ENCODE peak calls at places on chromosomes 4 and X, in eight cellular contexts. N is heart left ventricle, Y is endodermal cell, L is cardiac muscle cell, B is gastrocnemius medialis, T is thoracic aorta, X is lower lobe of right lung, G is suprapubic skin. R is an unnamed sample.

GRCh38 chr4:77052352-77052751 is 23.4 kb downstream of the CCNI start:
- DNase-seq in G (no peak), B (no peak), L (peak), Y (peak), N (peak), X (no peak), T (no peak), R (peak)

GRCh38 chr4:17027495-17027894 is 129.1 kb upstream of the LDB2 start:
- DNase-seq in T (no peak), N (no peak), X (no peak), G (no peak), L (peak), B (no peak), Y (no peak), R (peak)

GRCh38 chr4:535181-535923 is 36.3 kb downstream of the PIGG start:
- DNase-seq in T (no peak), X (peak), G (no peak), N (no peak), L (no peak), Y (no peak), B (no peak), R (no peak)

GRCh38 chr4:62490635-62491034 is 1290.5 kb downstream of the ADGRL3 start:
- DNase-seq in Y (no peak), N (no peak), X (no peak), T (no peak), G (no peak), L (no peak), B (no peak), R (no peak)

GRCh38 chrX:20046270-20046669 is 55.4 kb upstream of the BCLAF3 start:
- DNase-seq in Y (no peak), T (no peak), X (no peak), N (no peak), L (no peak), B (no peak), G (no peak), R (no peak)

GRCh38 chrX:154714925-154715324 is 36.0 kb downstream of the GAB3 start:
- DNase-seq in L (peak), Y (peak), N (no peak), B (no peak), X (no peak), G (no peak), T (no peak), R (peak)

GRCh38 chr4:158814207-158814606 is 45.4 kb downstream of the FNIP2 start:
- DNase-seq in L (no peak), T (no peak), X (no peak), N (no peak), G (no peak), B (no peak), Y (no peak), R (no peak)

GRCh38 chrX:55919367-55920221 is 202.0 kb downstream of the RRAGB start:
- DNase-seq in Y (peak), B (no peak), L (no peak), T (no peak), N (no peak), X (no peak), G (no peak), R (no peak)

GRCh38 chrX:16725067-16725466 is 5.7 kb downstream of the SYAP1 start:
- DNase-seq in T (no peak), G (no peak), B (no peak), Y (no peak), N (no peak), L (no peak), X (no peak), R (no peak)

GRCh38 chr4:184273166-184274147 is 55.8 kb upstream of the ENPP6 start:
- DNase-seq in B (no peak), Y (peak), T (no peak), N (no peak), G (no peak), X (no peak), L (no peak), R (no peak)

GRCh38 chr4:139633661-139634060 is 32.0 kb upstream of the MGST2 start:
- DNase-seq in B (no peak), N (peak), L (peak), T (no peak), Y (peak), G (no peak), X (no peak), R (peak)

GRCh38 chr4:143616771-143617170 is 83.7 kb downstream of the FREM3 start:
- DNase-seq in B (no peak), L (peak), Y (no peak), X (no peak), N (no peak), T (no peak), G (no peak), R (peak)

GRCh38 chrX:152632445-152633097 is 5.1 kb upstream of the GABRQ start:
- DNase-seq in N (peak), Y (peak), T (no peak), L (peak), B (no peak), X (no peak), G (no peak), R (peak)

GRCh38 chrX:65751511-65751910 is 84.1 kb downstream of the MSN start:
- DNase-seq in N (no peak), X (no peak), B (no peak), G (no peak), L (no peak), Y (no peak), T (no peak), R (no peak)

GRCh38 chr4:8647094-8647570 is 54.6 kb downstream of the CPZ start:
- DNase-seq in B (no peak), L (no peak), T (no peak), N (no peak), X (no peak), Y (no peak), G (peak), R (no peak)

GRCh38 chr4:7815981-7816380 is 123.7 kb downstream of the AFAP1 start:
- DNase-seq in N (no peak), X (no peak), B (no peak), L (no peak), T (no peak), G (no peak), Y (no peak), R (no peak)

GRCh38 chr4:172220679-172221078 is 407.5 kb downstream of the GALNTL6 start:
- DNase-seq in N (no peak), B (no peak), L (no peak), T (no peak), G (no peak), Y (no peak), X (no peak), R (no peak)

GRCh38 chr4:4228356-4228668 is 1.6 kb upstream of the OTOP1 start:
- DNase-seq in X (no peak), N (no peak), Y (no peak), T (no peak), G (no peak), L (no peak), B (no peak), R (no peak)

GRCh38 chr4:40628888-40629287 is 776 bp downstream of the RBM47 start:
- DNase-seq in B (no peak), T (no peak), L (no peak), N (no peak), Y (no peak), G (no peak), X (no peak), R (no peak)

GRCh38 chr4:170202721-170203120 is 113.0 kb upstream of the AADAT start:
- DNase-seq in B (no peak), L (no peak), N (no peak), Y (no peak), T (no peak), G (no peak), X (no peak), R (no peak)
- H3K4me3 ChIP-seq in B (no peak), L (no peak), N (no peak), Y (peak), T (no peak), G (no peak), X (no peak), R (no peak)

DNA sequence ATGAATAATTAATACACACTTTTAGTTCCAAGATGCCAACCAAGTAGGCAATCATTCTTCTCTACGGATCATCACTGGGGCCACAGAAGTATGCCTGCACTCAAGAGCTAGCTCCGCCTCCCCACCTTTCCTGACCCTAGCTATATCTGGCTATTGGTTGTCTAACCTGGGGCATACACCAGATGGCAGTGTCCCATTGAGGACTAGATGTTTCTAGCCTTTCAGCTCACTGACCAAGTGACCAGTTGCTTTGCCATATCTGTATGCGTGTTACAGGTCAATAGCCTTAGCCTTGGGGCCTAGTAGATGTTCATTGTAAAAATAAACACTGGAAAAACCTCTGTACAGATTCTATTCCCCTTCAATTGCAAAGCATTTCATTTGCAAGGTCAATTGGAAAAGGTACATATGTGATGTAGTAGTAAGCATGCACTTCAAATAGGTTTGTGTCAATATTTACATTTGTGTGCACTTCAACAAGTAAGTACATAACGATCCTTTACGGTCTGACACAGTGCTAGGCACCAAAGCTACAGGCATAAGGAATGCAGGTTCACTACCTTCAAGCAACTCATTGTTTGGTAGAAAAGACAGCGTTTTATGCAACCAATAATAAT is 521.7 kb downstream of the PPARGC1A start:
- DNase-seq in T (no peak), L (peak), B (peak), Y (peak), N (peak), X (no peak), G (no peak), R (no peak)
- TF ChIP-seq CTCF in T (no peak), L (peak), B (peak), Y (peak), N (peak), X (peak), G (no peak), R (peak)

GRCh38 chrX:67543818-67544217 is at the start of gene AR:
- DNase-seq in B (peak), L (peak), G (peak), X (peak), T (no peak), Y (peak), N (peak), R (peak)

GRCh38 chrX:67546496-67547423 is 2.9 kb downstream of the AR start:
- DNase-seq in N (peak), Y (peak), T (no peak), B (no peak), G (no peak), X (no peak), L (no peak), R (no peak)

GRCh38 chrX:67545772-67546495 is 2.1 kb downstream of the AR start:
- DNase-seq in L (no peak), T (no peak), B (no peak), N (peak), Y (peak), G (peak), X (peak), R (no peak)

GRCh38 chrX:67544871-67545771 is 1.3 kb downstream of the AR start:
- DNase-seq in B (peak), N (peak), G (peak), T (no peak), L (peak), Y (peak), X (peak), R (peak)

DNA sequence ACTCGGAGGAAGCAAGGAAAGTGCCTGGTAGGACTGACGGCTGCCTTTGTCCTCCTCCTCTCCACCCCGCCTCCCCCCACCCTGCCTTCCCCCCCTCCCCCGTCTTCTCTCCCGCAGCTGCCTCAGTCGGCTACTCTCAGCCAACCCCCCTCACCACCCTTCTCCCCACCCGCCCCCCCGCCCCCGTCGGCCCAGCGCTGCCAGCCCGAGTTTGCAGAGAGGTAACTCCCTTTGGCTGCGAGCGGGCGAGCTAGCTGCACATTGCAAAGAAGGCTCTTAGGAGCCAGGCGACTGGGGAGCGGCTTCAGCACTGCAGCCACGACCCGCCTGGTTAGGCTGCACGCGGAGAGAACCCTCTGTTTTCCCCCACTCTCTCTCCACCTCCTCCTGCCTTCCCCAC is 460 bp downstream of the AR start:
- DNase-seq in T (no peak), Y (no peak), B (peak), N (peak), L (no peak), G (no peak), X (peak), R (no peak)
- H3K27ac ChIP-seq in T (no peak), Y (peak), B (peak), N (no peak), L (no peak), G (peak), X (no peak), R (no peak)

DNA sequence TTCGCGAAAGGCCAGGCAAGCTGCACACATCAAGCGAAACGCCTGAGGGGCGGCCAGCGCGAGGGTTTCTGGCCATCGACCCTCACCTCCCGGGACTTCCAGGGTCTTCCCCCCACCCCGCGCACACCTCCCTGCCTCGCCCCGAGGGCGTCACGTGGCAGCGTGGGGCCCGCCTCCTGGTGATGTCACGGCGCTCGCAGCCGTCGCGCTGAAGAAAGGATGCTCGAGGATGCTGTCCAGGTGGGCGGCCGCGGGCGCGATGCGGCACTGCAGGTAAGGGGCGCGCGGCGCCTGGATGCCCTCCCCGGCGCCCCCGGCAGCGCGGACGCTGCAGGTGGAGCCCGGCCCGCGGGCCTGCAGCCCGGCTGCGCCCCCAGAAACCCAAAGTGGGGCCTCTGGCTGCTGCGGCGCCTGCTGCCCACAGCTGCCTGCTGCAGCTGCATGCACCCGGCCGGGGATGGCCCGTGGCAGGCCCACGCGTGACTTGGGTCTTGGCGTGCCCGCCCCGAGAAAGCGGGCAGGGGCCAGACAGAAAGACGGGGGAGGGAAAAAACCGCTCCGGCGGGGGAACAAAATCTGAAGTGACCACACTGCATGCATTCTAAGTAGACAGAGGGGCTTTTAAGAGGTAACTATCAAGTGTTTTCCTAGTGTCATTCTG is 1.6 kb downstream of the CLCN4 start:
- DNase-seq in X (no peak), N (no peak), T (no peak), Y (peak), B (no peak), G (no peak), L (no peak), R (no peak)
- H3K4me3 ChIP-seq in X (peak), N (no peak), T (peak), Y (peak), B (peak), G (peak), L (peak), R (peak)

DNA sequence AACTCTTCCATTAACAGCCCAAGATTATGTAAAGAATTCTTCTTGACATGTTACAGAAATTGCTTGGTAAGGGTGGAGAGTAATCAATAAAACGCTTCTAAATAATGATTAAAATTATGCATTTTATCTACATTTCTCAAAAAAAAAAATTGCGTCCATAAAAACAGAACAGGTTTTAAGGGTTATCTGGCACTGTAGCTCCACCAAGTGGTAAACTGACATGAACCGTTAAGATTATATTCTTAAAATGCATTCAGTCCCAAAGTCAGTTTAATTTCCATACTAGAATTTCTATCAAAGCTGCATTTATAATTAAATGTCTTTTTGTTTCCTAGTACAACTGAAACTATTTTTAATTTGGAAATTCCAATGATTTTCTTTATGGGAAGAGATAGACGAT is 214.0 kb upstream of the UGT8 start:
- DNase-seq in G (no peak), B (no peak), N (no peak), X (no peak), L (peak), T (no peak), Y (no peak), R (peak)
- TF ChIP-seq CTCF in G (no peak), B (no peak), N (peak), X (peak), L (peak), T (peak), Y (peak), R (peak)

GRCh38 chrX:53227224-53227765 is 2.3 kb upstream of the KDM5C start:
- DNase-seq in Y (no peak), G (no peak), T (no peak), X (no peak), L (no peak), N (no peak), B (no peak), R (no peak)

GRCh38 chrX:53224860-53225797 is at the start of gene KDM5C:
- DNase-seq in G (peak), L (peak), X (peak), N (peak), T (peak), B (peak), Y (peak), R (peak)

GRCh38 chrX:53223955-53224859 is 800 bp downstream of the KDM5C start:
- DNase-seq in L (peak), T (no peak), N (no peak), Y (no peak), X (no peak), G (no peak), B (no peak), R (peak)

DNA sequence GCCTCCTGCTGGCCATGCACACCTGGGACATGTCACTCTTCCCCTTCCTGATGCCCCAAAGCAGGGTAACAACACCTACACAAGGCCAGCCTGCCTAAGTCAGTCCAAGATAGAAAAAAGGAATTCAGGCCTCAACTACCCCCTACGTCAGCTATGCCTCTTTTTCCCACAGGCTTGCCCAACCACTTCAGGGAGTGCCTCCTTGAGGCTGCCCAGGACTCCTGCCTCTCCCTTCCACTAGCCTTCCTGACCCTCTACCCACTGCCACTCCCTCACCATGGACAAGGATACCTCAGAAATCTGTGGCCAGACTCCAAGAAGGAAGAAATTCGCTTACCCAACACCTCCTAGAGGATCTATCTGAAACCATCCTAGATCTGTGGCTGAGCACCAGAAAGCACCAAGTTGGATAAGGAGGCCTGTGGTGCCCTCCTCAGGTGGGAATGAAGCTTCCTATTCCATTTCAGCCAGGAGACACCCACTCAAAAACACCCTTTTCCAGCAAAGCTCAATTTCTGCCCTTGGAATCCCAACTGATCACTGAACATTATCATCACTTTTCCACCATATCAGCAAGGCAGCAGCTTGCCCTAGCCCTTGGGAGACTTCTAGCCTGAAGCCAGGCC is 1.8 kb downstream of the KDM5C start:
- DNase-seq in L (peak), T (no peak), X (no peak), G (no peak), Y (peak), N (no peak), B (peak), R (no peak)
- H3K27ac ChIP-seq in L (no peak), T (no peak), X (no peak), G (no peak), Y (no peak), N (no peak), B (peak), R (no peak)

GRCh38 chr4:154781126-154781982 is at the start of gene RBM46:
- DNase-seq in X (no peak), T (no peak), Y (peak), G (no peak), B (no peak), L (peak), N (no peak), R (no peak)
- H3K4me3 ChIP-seq in X (no peak), T (no peak), Y (no peak), G (no peak), B (no peak), L (no peak), N (no peak), R (no peak)

GRCh38 chr4:99202536-99202935 is 16.5 kb downstream of the ADH6 start:
- DNase-seq in N (peak), Y (no peak), B (peak), G (no peak), X (no peak), T (no peak), L (peak), R (peak)

GRCh38 chr4:99200148-99200547 is 18.9 kb downstream of the ADH6 start:
- DNase-seq in B (no peak), T (no peak), X (no peak), N (no peak), G (no peak), Y (no peak), L (no peak), R (no peak)

GRCh38 chr4:99202094-99202493 is 17.0 kb downstream of the ADH6 start:
- DNase-seq in Y (no peak), L (no peak), T (no peak), G (no peak), N (no peak), X (no peak), B (no peak), R (no peak)

GRCh38 chr4:99205104-99205979 is 13.7 kb downstream of the ADH6 start:
- DNase-seq in N (peak), X (no peak), T (no peak), L (peak), G (no peak), B (peak), Y (no peak), R (no peak)

DNA sequence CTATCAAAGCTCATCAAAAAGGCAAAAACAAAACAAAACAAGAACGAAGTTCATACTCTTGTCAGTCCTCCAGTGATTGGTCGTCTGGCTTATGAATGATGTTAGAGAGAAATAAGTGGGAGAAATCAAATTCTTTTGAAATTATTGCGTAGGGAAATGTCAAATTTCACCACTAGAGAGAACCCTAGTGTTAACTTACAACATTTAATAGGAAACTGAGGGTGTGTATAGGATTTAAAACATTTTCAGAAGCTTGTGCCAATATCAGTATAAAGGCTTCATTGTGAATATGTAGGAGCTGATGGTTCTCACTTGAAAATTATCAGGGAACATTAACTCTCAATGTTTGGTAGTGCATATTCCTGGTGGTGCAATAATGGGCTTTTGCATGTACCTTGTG is 17.4 kb downstream of the ADH6 start:
- DNase-seq in N (no peak), Y (no peak), B (no peak), L (peak), X (no peak), G (no peak), T (no peak), R (no peak)
- TF ChIP-seq CTCF in N (peak), Y (no peak), B (peak), L (peak), X (no peak), G (peak), T (peak), R (peak)

GRCh38 chr4:123127865-123128264 is 205.5 kb upstream of the NUDT6 start:
- DNase-seq in Y (no peak), B (no peak), X (no peak), L (no peak), N (no peak), G (no peak), T (no peak), R (no peak)
- H3K27ac ChIP-seq in Y (no peak), B (no peak), X (no peak), L (no peak), N (no peak), G (peak), T (no peak), R (no peak)